ENCODE peak calls at places on chromosomes 13 and 19, in five cellular contexts. Y is dorsolateral prefrontal cortex, Q is fibroblast of lung, T is AG04450, S is fibroblast of pulmonary artery. E is an unnamed sample.

GRCh38 chr13:27578121-27579030 is 42.0 kb downstream of the LNX2 start:
- DNase-seq in S (peak), Q (peak), Y (no peak), T (no peak), E (peak)

GRCh38 chr19:51566489-51567100 is 4.5 kb upstream of the ZNF175 start:
- DNase-seq in S (no peak), Q (no peak), Y (no peak), T (no peak), E (no peak)

GRCh38 chr19:50272263-50272897 is 56.8 kb downstream of the KCNC3 start:
- DNase-seq in S (no peak), Q (no peak), Y (no peak), T (no peak), E (no peak)

GRCh38 chr19:30344446-30345425 is 27.4 kb upstream of the ZNF536 start:
- DNase-seq in S (no peak), Y (no peak), T (no peak), Q (no peak), E (no peak)

GRCh38 chr13:44230071-44230470 is 143.6 kb upstream of the SERP2 start:
- DNase-seq in Q (no peak), T (no peak), S (no peak), Y (no peak), E (no peak)

GRCh38 chr19:22617614-22618325 is 16.4 kb upstream of the ZNF492 start:
- DNase-seq in Q (no peak), T (no peak), Y (no peak), S (no peak), E (no peak)

GRCh38 chr13:44854264-44855060 is 134.8 kb downstream of the NUFIP1 start:
- DNase-seq in Q (no peak), T (no peak), Y (no peak), S (no peak), E (no peak)

GRCh38 chr19:18863843-18864362 is 32.1 kb downstream of the CERS1 start:
- DNase-seq in Y (no peak), S (no peak), T (no peak), Q (no peak), E (no peak)

GRCh38 chr13:82330499-82330898 is 1551.8 kb downstream of the SLITRK1 start:
- DNase-seq in T (no peak), Q (no peak), Y (no peak), S (peak), E (peak)

GRCh38 chr13:61414686-61415664 is 674 bp downstream of the PCDH20 start:
- DNase-seq in S (peak), Q (peak), Y (peak), T (no peak), E (peak)

GRCh38 chr13:98041081-98041820 is 87.8 kb downstream of the IPO5 start:
- DNase-seq in Y (no peak), Q (peak), S (no peak), T (no peak), E (peak)

GRCh38 chr13:50512602-50513527 is 330.6 kb downstream of the DLEU7 start:
- DNase-seq in Q (peak), Y (peak), S (peak), T (no peak), E (peak)

GRCh38 chr13:99265823-99266426 is 7.7 kb upstream of the GPR18 start:
- DNase-seq in Y (no peak), Q (peak), S (peak), T (no peak), E (peak)

GRCh38 chr13:66634384-66634783 is 595.8 kb downstream of the PCDH9 start:
- DNase-seq in S (peak), Y (no peak), Q (peak), T (no peak), E (peak)

GRCh38 chr13:43058318-43058674 is 34.9 kb downstream of the DNAJC15 start:
- DNase-seq in Y (no peak), Q (peak), T (no peak), S (peak), E (peak)

GRCh38 chr13:77637583-77637982 is 59.9 kb upstream of the SLAIN1 start:
- DNase-seq in Y (no peak), T (no peak), S (no peak), Q (no peak), E (no peak)

GRCh38 chr19:23070353-23070781 is 46.5 kb upstream of the ZNF730 start:
- DNase-seq in Q (peak), S (peak), T (no peak), Y (no peak), E (peak)

GRCh38 chr13:24107955-24108614 is 52.4 kb upstream of the SPATA13 start:
- DNase-seq in T (peak), Y (no peak), Q (peak), S (no peak), E (no peak)

GRCh38 chr19:4543856-4544647 is 4.2 kb upstream of the LRG1 start:
- DNase-seq in T (no peak), S (no peak), Q (no peak), Y (no peak), E (no peak)
- H3K4me3 ChIP-seq in T (no peak), S (no peak), Q (no peak), Y (no peak), E (no peak)

GRCh38 chr19:47768604-47769003 is 9.9 kb upstream of the SELENOW start:
- DNase-seq in Q (no peak), S (no peak), Y (no peak), T (no peak), E (no peak)
- TF ChIP-seq CTCF in Q (no peak), S (no peak), Y (no peak), T (no peak), E (no peak)

GRCh38 chr19:41206926-41207750 is 11.9 kb upstream of the AXL start:
- DNase-seq in Y (no peak), Q (no peak), T (no peak), S (no peak), E (peak)
- H3K4me3 ChIP-seq in Y (no peak), Q (no peak), T (no peak), S (no peak), E (no peak)

GRCh38 chr13:36815069-36815468 is 4.0 kb upstream of the RFXAP start:
- DNase-seq in Q (no peak), S (no peak), T (no peak), Y (no peak), E (no peak)
- TF ChIP-seq CTCF in Q (peak), S (peak), T (peak), Y (no peak), E (peak)

GRCh38 chr13:51960766-51961165 is 50.5 kb downstream of the ATP7B start:
- DNase-seq in S (no peak), Q (no peak), Y (no peak), T (no peak), E (no peak)
- H3K4me3 ChIP-seq in S (no peak), Q (no peak), Y (no peak), T (no peak), E (no peak)

GRCh38 chr19:3519126-3519525 is 13.0 kb downstream of the FZR1 start:
- DNase-seq in Y (no peak), Q (no peak), S (no peak), T (no peak), E (no peak)
- TF ChIP-seq CTCF in Y (no peak), Q (no peak), S (no peak), T (no peak), E (no peak)